ENCODE peak calls at places on chromosomes 5 and 9, in seven cellular contexts. F is stomach, K is AG10803, C is GM06990, O is AG04449, Z is HFFc6, E is neural crest cell. V is an unnamed sample.

GRCh38 chr5:31113101-31113500 is 80.4 kb upstream of the CDH6 start:
- DNase-seq in F (no peak), C (no peak), E (no peak), Z (peak; percentile 6), O (peak; percentile 47), K (peak; percentile 65), V (no peak)

GRCh38 chr5:110018509-110018908 is 328.8 kb downstream of the MAN2A1 start:
- DNase-seq in Z (no peak), C (no peak), E (no peak), O (no peak), F (no peak), K (no peak), V (no peak)

GRCh38 chr5:56344594-56344993 is 111.5 kb upstream of the ANKRD55 start:
- DNase-seq in F (no peak), O (no peak), K (no peak), Z (no peak), C (no peak), E (no peak), V (no peak)

GRCh38 chr9:10250200-10250599 is 362.6 kb downstream of the PTPRD start:
- DNase-seq in F (no peak), K (no peak), C (no peak), O (no peak), Z (no peak), E (no peak), V (no peak)

GRCh38 chr5:156798201-156798600 is 51.9 kb upstream of the PPP1R2B start:
- DNase-seq in C (no peak), F (no peak), Z (no peak), K (no peak), E (no peak), O (no peak), V (no peak)

GRCh38 chr9:6186691-6187090 is 28.9 kb upstream of the IL33 start:
- DNase-seq in C (no peak), Z (no peak), F (no peak), E (no peak), O (no peak), K (no peak), V (no peak)

GRCh38 chr5:42553461-42553860 is 130.2 kb downstream of the GHR start:
- DNase-seq in C (no peak), O (no peak), E (no peak), F (no peak), K (no peak), Z (no peak), V (no peak)

GRCh38 chr9:6873862-6874261 is 116.1 kb downstream of the KDM4C start:
- DNase-seq in Z (peak; percentile 9), K (peak; percentile 30), F (no peak), E (no peak), C (no peak), O (no peak), V (no peak)

GRCh38 chr5:65722575-65723424 is 795 bp downstream of the NLN start:
- DNase-seq in K (peak; percentile 77), O (no peak), C (peak; percentile 26), F (no peak), Z (peak; percentile 65), E (peak; percentile 29), V (no peak)

GRCh38 chr5:43040287-43041098 is at the start of gene ANXA2R:
- DNase-seq in Z (peak; percentile 91), K (peak; percentile 94), C (peak; percentile 83), E (peak; percentile 82), O (peak; percentile 84), F (peak; percentile 88), V (peak; percentile 95)

GRCh38 chr5:96516631-96517071 is 83.6 kb upstream of the PCSK1 start:
- DNase-seq in E (no peak), K (peak; percentile 56), F (no peak), Z (no peak), C (no peak), O (no peak), V (no peak)

GRCh38 chr5:14715481-14715880 is 51.0 kb downstream of the OTULIN start:
- DNase-seq in O (peak; percentile 29), Z (no peak), C (no peak), F (no peak), E (no peak), K (peak; percentile 58), V (no peak)

GRCh38 chr9:111399772-111400563 is 69.9 kb upstream of the OR2K2 start:
- DNase-seq in E (no peak), Z (no peak), C (no peak), K (peak; percentile 10), F (peak; percentile 41), O (no peak), V (no peak)

GRCh38 chr9:22722492-22722891 is 275.9 kb downstream of the DMRTA1 start:
- DNase-seq in Z (no peak), O (no peak), E (no peak), F (no peak), K (no peak), C (no peak), V (no peak)

GRCh38 chr9:25678147-25678666 is at the start of gene TUSC1:
- DNase-seq in C (no peak), Z (no peak), O (no peak), F (peak; percentile 75), E (no peak), K (peak; percentile 83), V (no peak)

GRCh38 chr5:14727428-14727865 is 62.9 kb downstream of the OTULIN start:
- DNase-seq in C (no peak), F (peak; percentile 80), Z (peak; percentile 60), O (no peak), K (peak; percentile 75), E (peak; percentile 88), V (peak; percentile 93)

GRCh38 chr5:141914154-141914743 is 9.4 kb upstream of the DELE1 start:
- DNase-seq in Z (no peak), O (no peak), E (peak; percentile 59), C (peak; percentile 56), F (peak; percentile 46), K (no peak), V (no peak)

GRCh38 chr5:17720070-17720469 is 85.8 kb downstream of the TAF11L14 start:
- DNase-seq in O (no peak), Z (no peak), K (no peak), E (no peak), F (no peak), C (no peak), V (no peak)

GRCh38 chr9:21367957-21368356 is at the start of gene IFNA13:
- DNase-seq in Z (no peak), C (no peak), K (no peak), O (no peak), F (no peak), E (no peak), V (no peak)

GRCh38 chr9:133731876-133732321 is 6.3 kb downstream of the SARDH start:
- DNase-seq in O (no peak), F (peak; percentile 20), K (peak; percentile 25), E (no peak), Z (peak; percentile 28), C (no peak), V (peak; percentile 80)

GRCh38 chr5:50947892-50948683 is 281.7 kb downstream of the PARP8 start:
- DNase-seq in Z (no peak), E (no peak), C (no peak), F (no peak), K (no peak), O (no peak), V (no peak)

GRCh38 chr9:137760426-137760825 is 117.2 kb upstream of the CACNA1B start:
- DNase-seq in K (peak; percentile 50), O (no peak), F (no peak), Z (no peak), C (no peak), E (no peak), V (no peak)

GRCh38 chr5:153081385-153081784 is 409.1 kb upstream of the GRIA1 start:
- DNase-seq in F (no peak), K (no peak), C (no peak), E (no peak), Z (no peak), O (no peak), V (no peak)

GRCh38 chr9:20980713-20981481 is 50.5 kb downstream of the HACD4 start:
- DNase-seq in C (peak; percentile 32), F (no peak), K (peak; percentile 86), Z (peak; percentile 74), E (no peak), O (peak; percentile 54), V (no peak)

DNA sequence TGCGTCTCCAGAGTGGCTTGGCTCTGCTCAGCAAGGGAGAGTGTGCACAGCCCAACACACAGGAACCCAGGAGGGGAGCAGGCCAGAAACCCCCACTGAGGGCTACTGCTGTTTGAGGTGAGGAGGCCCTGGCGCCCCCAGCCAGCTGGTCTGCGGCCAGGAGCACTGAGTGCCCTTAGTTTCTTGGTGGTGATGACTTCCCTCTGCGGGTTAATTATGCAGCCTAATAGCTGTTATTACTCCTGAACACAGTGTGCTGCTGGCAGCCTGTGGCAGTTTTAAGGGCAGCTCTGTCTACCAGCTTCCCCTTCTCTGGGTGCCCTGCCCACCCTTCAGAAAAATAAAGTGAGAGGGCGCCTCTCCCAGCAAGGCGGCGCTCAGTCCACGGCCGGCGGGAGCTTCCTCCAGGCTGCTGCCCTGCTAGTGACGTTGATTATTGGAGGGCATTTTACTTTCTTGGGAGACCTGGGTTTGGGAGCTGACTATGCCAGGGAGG is 19.2 kb downstream of the GADD45G start:
- DNase-seq in K (no peak), O (no peak), F (peak; percentile 30), C (no peak), E (no peak), Z (no peak), V (no peak)
- TF ChIP-seq CTCF in K (no peak), O (no peak), F (no peak), C (no peak), E (no peak), Z (no peak), V (no peak)

GRCh38 chr5:73747696-73748380 is 121.8 kb downstream of the ARHGEF28 start:
- DNase-seq in E (no peak), O (no peak), Z (no peak), C (no peak), K (no peak), F (no peak), V (no peak)
- TF ChIP-seq CTCF in E (no peak), O (no peak), Z (no peak), C (no peak), K (no peak), F (no peak), V (no peak)

GRCh38 chr9:93138171-93138764 is 4.2 kb upstream of the NINJ1 start:
- DNase-seq in F (no peak), Z (no peak), O (no peak), K (no peak), C (no peak), E (no peak), V (no peak)
- TF ChIP-seq CTCF in F (no peak), Z (no peak), O (no peak), K (no peak), C (no peak), E (no peak), V (no peak)

GRCh38 chr5:150192462-150192861 is 2.6 kb downstream of the SLC6A7 start:
- DNase-seq in Z (no peak), O (no peak), K (no peak), C (no peak), E (no peak), F (no peak), V (no peak)

GRCh38 chr5:150190503-150190973 is 676 bp downstream of the SLC6A7 start:
- DNase-seq in Z (no peak), O (no peak), F (no peak), K (no peak), E (no peak), C (no peak), V (no peak)

GRCh38 chr5:150188146-150188842 is 1.6 kb upstream of the SLC6A7 start:
- DNase-seq in C (no peak), Z (no peak), K (no peak), F (no peak), E (no peak), O (no peak), V (no peak)

GRCh38 chr5:150189728-150190502 is at the start of gene SLC6A7:
- DNase-seq in Z (no peak), K (no peak), E (no peak), O (no peak), C (no peak), F (no peak), V (no peak)

GRCh38 chr5:150190987-150191386 is 1.1 kb downstream of the SLC6A7 start:
- DNase-seq in E (no peak), Z (no peak), O (no peak), K (no peak), C (no peak), F (no peak), V (no peak)
- TF ChIP-seq CTCF in E (no peak), Z (no peak), O (no peak), K (no peak), C (no peak), F (no peak), V (no peak)

V was measured in osteocyte.